ENCODE peak calls at places on chromosomes 7 and 10, in six cellular contexts. U is uterus, B is cardiac muscle cell, P is pancreas, Z is HFF-Myc, F is tibial artery. X is an unnamed sample.

GRCh38 chr10:83539528-83540308 is 599.6 kb upstream of the GHITM start:
- DNase-seq in P (no peak), Z (no peak), U (peak; percentile 13), F (no peak), B (peak; percentile 70), X (no peak)

GRCh38 chr10:129096340-129096984 is 370.6 kb upstream of the MGMT start:
- DNase-seq in F (peak; percentile 72), B (peak; percentile 99), P (no peak), U (peak; percentile 70), Z (no peak), X (no peak)

GRCh38 chr7:77454802-77455201 is 38.7 kb upstream of the GSAP start:
- DNase-seq in P (no peak), Z (no peak), B (no peak), U (no peak), F (no peak), X (no peak)

GRCh38 chr10:6423004-6423403 is 157.1 kb downstream of the PRKCQ start:
- DNase-seq in Z (no peak), U (no peak), P (no peak), B (no peak), F (no peak), X (peak; percentile 82)

GRCh38 chr10:21020545-21020944 is 123.4 kb upstream of the NEBL start:
- DNase-seq in Z (no peak), B (peak; percentile 16), F (no peak), P (no peak), U (no peak), X (peak; percentile 53)

GRCh38 chr10:63795461-63795860 is 274.3 kb downstream of the REEP3 start:
- DNase-seq in P (no peak), F (no peak), U (no peak), Z (no peak), B (no peak), X (no peak)

GRCh38 chr10:132628966-132629900 is 91.6 kb downstream of the INPP5A start:
- DNase-seq in F (no peak), P (peak; percentile 56), U (no peak), Z (no peak), B (no peak), X (no peak)

GRCh38 chr7:86926732-86927131 is 132.7 kb downstream of the ELAPOR2 start:
- DNase-seq in B (peak; percentile 76), U (peak; percentile 22), F (no peak), Z (no peak), P (no peak), X (peak; percentile 42)

GRCh38 chr7:98630770-98631169 is 13.7 kb downstream of the NPTX2 start:
- DNase-seq in P (no peak), B (no peak), F (no peak), Z (no peak), U (no peak), X (no peak)

GRCh38 chr10:30368065-30368718 is 19.1 kb upstream of the MTPAP start:
- DNase-seq in Z (no peak), B (peak; percentile 75), U (peak; percentile 31), P (no peak), F (no peak), X (no peak)

GRCh38 chr10:24483701-24484100 is 240.0 kb downstream of the ARHGAP21 start:
- DNase-seq in Z (peak; percentile 37), P (no peak), U (no peak), F (no peak), B (peak; percentile 16), X (peak; percentile 35)

GRCh38 chr7:100064162-100064561 is 14.6 kb downstream of the ZSCAN21 start:
- DNase-seq in B (no peak), U (no peak), P (no peak), F (no peak), Z (no peak), X (no peak)
- TF ChIP-seq CTCF in B (no peak), U (no peak), P (no peak), F (no peak), Z (no peak), X (no peak)

DNA sequence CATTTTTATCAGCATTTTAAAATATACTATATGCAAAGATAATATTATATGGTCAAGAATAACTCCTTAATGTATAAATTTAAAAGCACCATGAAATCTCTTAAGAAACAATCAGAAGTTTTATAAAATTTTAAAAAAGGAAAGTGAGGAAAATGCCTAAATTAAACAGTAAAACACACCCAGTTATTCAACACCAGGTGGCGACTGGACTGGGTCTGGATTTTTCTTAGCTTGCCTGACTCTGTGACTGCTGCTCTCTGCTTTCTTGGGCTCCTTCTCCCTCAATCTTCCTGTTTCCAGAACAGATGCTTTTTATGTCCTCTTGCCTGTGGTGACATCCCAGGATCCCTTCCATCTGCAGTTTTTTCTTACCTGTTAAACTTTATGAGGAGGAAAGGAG is 200.3 kb downstream of the BICC1 start:
- DNase-seq in U (no peak), F (no peak), B (peak; percentile 29), P (no peak), Z (no peak), X (no peak)
- TF ChIP-seq CTCF in U (no peak), F (no peak), B (peak; percentile 33), P (no peak), Z (peak; percentile 9), X (no peak)

GRCh38 chr7:30354791-30355190 is 70.4 kb downstream of the ZNRF2 start:
- DNase-seq in U (no peak), F (no peak), B (no peak), P (no peak), Z (no peak), X (no peak)
- TF ChIP-seq CTCF in U (no peak), F (no peak), B (no peak), P (no peak), Z (no peak), X (no peak)

DNA sequence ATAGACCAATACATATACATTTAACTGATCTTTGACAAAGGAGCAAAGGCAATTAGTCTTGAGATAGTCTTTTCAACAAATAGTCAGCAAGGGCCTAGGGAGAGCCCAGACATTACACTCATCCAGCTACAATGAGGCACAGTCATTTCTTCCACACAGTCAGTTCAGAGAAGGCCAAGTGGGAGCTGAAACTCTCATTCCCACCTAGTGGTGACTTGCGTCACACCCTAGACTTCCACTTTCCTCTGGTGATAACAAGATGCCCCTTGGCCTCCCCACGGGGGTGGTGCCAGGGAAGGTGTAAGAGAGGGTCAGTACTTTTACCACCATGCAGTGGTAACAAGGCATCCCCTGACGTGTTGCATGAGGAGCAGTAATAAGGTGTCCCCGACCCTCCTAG is 8.0 kb downstream of the FRMPD2 start:
- DNase-seq in P (no peak), Z (no peak), U (no peak), B (no peak), F (no peak), X (peak; percentile 10)
- TF ChIP-seq CTCF in P (no peak), Z (no peak), U (no peak), B (no peak), F (no peak), X (no peak)

DNA sequence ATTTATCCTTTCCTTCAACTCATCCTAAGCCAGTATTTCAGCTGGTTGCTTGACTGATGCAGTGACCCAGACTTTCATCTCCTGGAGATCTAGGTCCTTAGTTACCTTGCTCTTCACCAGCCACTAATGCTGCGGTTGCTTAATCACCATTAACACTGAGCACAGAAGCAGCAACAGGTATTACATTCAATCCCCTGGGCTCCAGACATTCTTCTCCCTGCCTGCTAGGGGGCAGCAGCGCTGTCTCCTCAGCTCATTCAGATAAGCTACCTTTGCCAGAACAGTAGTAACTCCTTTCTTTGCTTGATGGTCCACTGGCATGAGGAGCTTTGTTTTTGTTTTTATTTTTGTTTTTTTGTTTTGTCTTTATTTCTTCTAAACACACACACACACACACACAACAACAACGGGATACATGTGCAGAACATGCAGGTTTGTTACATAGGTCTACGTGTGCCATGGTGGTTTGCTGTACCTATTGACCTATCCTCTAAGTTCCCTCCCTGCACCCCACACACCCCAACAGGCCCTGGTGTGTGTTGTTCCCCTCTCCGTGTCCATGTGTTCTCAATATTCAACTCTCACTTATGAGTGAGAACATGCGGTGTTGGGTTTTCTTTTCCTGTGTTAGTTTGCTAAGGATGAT is 1043.2 kb upstream of the C7orf33 start:
- DNase-seq in B (peak; percentile 42), Z (no peak), F (no peak), P (no peak), U (no peak), X (peak; percentile 17)
- TF ChIP-seq CTCF in B (peak; percentile 60), Z (peak; percentile 38), F (no peak), P (peak; percentile 32), U (no peak), X (no peak)